ENCODE peak calls at places on chromosomes 7 and 10, in six cellular contexts. L is CD4-positive, alpha-beta T cell; Q is A172; H is erythroblast; T is HEK293T; O is BE2C. N is an unnamed sample.

GRCh38 chr7:129327076-129327475 is 102.2 kb downstream of the AHCYL2 start:
- DNase-seq in L (no peak), Q (no peak), H (no peak), T (no peak), O (no peak), N (no peak)

GRCh38 chr10:131183546-131184045 is 127.9 kb downstream of the TCERG1L start:
- DNase-seq in L (no peak), Q (no peak), H (no peak), T (no peak), O (no peak), N (no peak)

GRCh38 chr7:108268200-108268820 is 138.1 kb upstream of the LAMB4 start:
- DNase-seq in L (no peak), Q (no peak), H (no peak), T (no peak), O (no peak), N (no peak)

GRCh38 chr10:71396714-71397339 is at the start of gene CDH23:
- DNase-seq in L (no peak), Q (no peak), H (no peak), T (peak), O (peak), N (no peak)

GRCh38 chr7:66413379-66414114 is 208.4 kb downstream of the TPST1 start:
- DNase-seq in L (peak), Q (peak), H (peak), T (peak), O (peak), N (peak)

GRCh38 chr7:99729501-99730261 is 5.3 kb downstream of the CYP3A7 start:
- DNase-seq in L (no peak), Q (no peak), H (no peak), T (no peak), O (no peak), N (no peak)

GRCh38 chr10:30999084-30999712 is 32.5 kb downstream of the ZNF438 start:
- DNase-seq in L (no peak), Q (peak), H (peak), T (peak), O (no peak), N (no peak)

GRCh38 chr7:135510603-135511183 is 791 bp upstream of the CNOT4 start:
- DNase-seq in L (no peak), Q (peak), H (peak), T (no peak), O (no peak), N (no peak)

GRCh38 chr10:108465871-108466641 is 1301.5 kb upstream of the SORCS1 start:
- DNase-seq in L (no peak), Q (no peak), H (peak), T (no peak), O (no peak), N (no peak)

GRCh38 chr10:97140887-97141745 is 44.6 kb downstream of the SLIT1 start:
- DNase-seq in L (no peak), Q (no peak), H (no peak), T (no peak), O (peak), N (no peak)

GRCh38 chr7:157073949-157074624 is 63.6 kb upstream of the MNX1 start:
- DNase-seq in L (no peak), Q (no peak), H (no peak), T (no peak), O (no peak), N (no peak)

GRCh38 chr7:43041105-43041504 is 71.3 kb upstream of the HECW1 start:
- DNase-seq in L (no peak), Q (no peak), H (no peak), T (no peak), O (no peak), N (no peak)

N was measured in effector CD8-positive, alpha-beta T cell.